ENCODE peak calls at places on chromosome 18, in four cellular contexts. One of them, this sample, is unnamed.

GRCh38 chr18:44951748-44952147 is 271.1 kb downstream of the SETBP1 start:
- DNase-seq in naive thymus-derived CD8-positive, alpha-beta T cell: no peak
- DNase-seq in Ammon's horn: no peak
- DNase-seq in skeletal muscle cell: no peak
- DNase-seq in this sample: no peak

GRCh38 chr18:45962461-45962860 is 4.7 kb downstream of the EPG5 start:
- DNase-seq in naive thymus-derived CD8-positive, alpha-beta T cell: peak; percentile 21
- DNase-seq in Ammon's horn: peak; percentile 13
- DNase-seq in skeletal muscle cell: no peak
- DNase-seq in this sample: no peak

GRCh38 chr18:48408727-48409590 is at the start of gene ZBTB7C:
- DNase-seq in naive thymus-derived CD8-positive, alpha-beta T cell: no peak
- DNase-seq in Ammon's horn: peak; percentile 48
- DNase-seq in skeletal muscle cell: no peak
- DNase-seq in this sample: no peak

GRCh38 chr18:50527636-50528307 is 32.1 kb upstream of the MAPK4 start:
- DNase-seq in naive thymus-derived CD8-positive, alpha-beta T cell: no peak
- DNase-seq in Ammon's horn: no peak
- DNase-seq in skeletal muscle cell: no peak
- DNase-seq in this sample: no peak

GRCh38 chr18:75638597-75639467 is 211.3 kb upstream of the SMIM21 start:
- DNase-seq in naive thymus-derived CD8-positive, alpha-beta T cell: no peak
- DNase-seq in Ammon's horn: peak; percentile 74
- DNase-seq in skeletal muscle cell: no peak
- DNase-seq in this sample: no peak

GRCh38 chr18:57980573-57981348 is 63.3 kb upstream of the NEDD4L start:
- DNase-seq in naive thymus-derived CD8-positive, alpha-beta T cell: no peak
- DNase-seq in Ammon's horn: no peak
- DNase-seq in skeletal muscle cell: no peak
- DNase-seq in this sample: no peak

GRCh38 chr18:50706199-50706598 is 113.6 kb downstream of the MRO start:
- DNase-seq in naive thymus-derived CD8-positive, alpha-beta T cell: no peak
- DNase-seq in Ammon's horn: no peak
- DNase-seq in skeletal muscle cell: no peak
- DNase-seq in this sample: no peak

GRCh38 chr18:23593720-23594119 is 7.4 kb upstream of the NPC1 start:
- DNase-seq in naive thymus-derived CD8-positive, alpha-beta T cell: no peak
- DNase-seq in Ammon's horn: no peak
- DNase-seq in skeletal muscle cell: peak; percentile 70
- DNase-seq in this sample: no peak

GRCh38 chr18:70276416-70277145 is 12.3 kb upstream of the SOCS6 start:
- DNase-seq in naive thymus-derived CD8-positive, alpha-beta T cell: no peak
- DNase-seq in Ammon's horn: no peak
- DNase-seq in skeletal muscle cell: no peak
- DNase-seq in this sample: no peak

GRCh38 chr18:46400449-46400848 is 256.6 kb downstream of the LOXHD1 start:
- DNase-seq in naive thymus-derived CD8-positive, alpha-beta T cell: no peak
- DNase-seq in Ammon's horn: no peak
- DNase-seq in skeletal muscle cell: no peak
- DNase-seq in this sample: no peak

GRCh38 chr18:39990540-39990939 is 1964.5 kb upstream of the PIK3C3 start:
- DNase-seq in naive thymus-derived CD8-positive, alpha-beta T cell: no peak
- DNase-seq in Ammon's horn: no peak
- DNase-seq in skeletal muscle cell: no peak
- DNase-seq in this sample: no peak

GRCh38 chr18:45588284-45588683 is 27.0 kb upstream of the SLC14A2 start:
- DNase-seq in naive thymus-derived CD8-positive, alpha-beta T cell: no peak
- DNase-seq in Ammon's horn: no peak
- DNase-seq in skeletal muscle cell: peak; percentile 33
- DNase-seq in this sample: no peak

GRCh38 chr18:58470292-58470691 is 158.6 kb downstream of the ALPK2 start:
- DNase-seq in naive thymus-derived CD8-positive, alpha-beta T cell: no peak
- DNase-seq in Ammon's horn: no peak
- DNase-seq in skeletal muscle cell: no peak
- DNase-seq in this sample: no peak

GRCh38 chr18:10663750-10664149 is 137.9 kb downstream of the NAPG start:
- DNase-seq in naive thymus-derived CD8-positive, alpha-beta T cell: no peak
- DNase-seq in Ammon's horn: no peak
- DNase-seq in skeletal muscle cell: no peak
- DNase-seq in this sample: no peak

GRCh38 chr18:42182728-42183700 is 228.0 kb downstream of the PIK3C3 start:
- DNase-seq in naive thymus-derived CD8-positive, alpha-beta T cell: no peak
- DNase-seq in Ammon's horn: no peak
- DNase-seq in skeletal muscle cell: no peak
- DNase-seq in this sample: no peak

GRCh38 chr18:23864620-23865019 is 149.9 kb upstream of the TTC39C start:
- DNase-seq in naive thymus-derived CD8-positive, alpha-beta T cell: peak; percentile 29
- DNase-seq in Ammon's horn: no peak
- DNase-seq in skeletal muscle cell: no peak
- DNase-seq in this sample: no peak

GRCh38 chr18:10365901-10366300 is 88.5 kb upstream of the APCDD1 start:
- DNase-seq in naive thymus-derived CD8-positive, alpha-beta T cell: no peak
- DNase-seq in Ammon's horn: no peak
- DNase-seq in skeletal muscle cell: no peak
- DNase-seq in this sample: no peak

GRCh38 chr18:12318334-12318697 is 10.3 kb downstream of the TUBB6 start:
- DNase-seq in naive thymus-derived CD8-positive, alpha-beta T cell: no peak
- DNase-seq in Ammon's horn: no peak
- DNase-seq in skeletal muscle cell: no peak
- DNase-seq in this sample: no peak

GRCh38 chr18:46810481-46811000 is 53.7 kb upstream of the ST8SIA5 start:
- DNase-seq in naive thymus-derived CD8-positive, alpha-beta T cell: no peak
- DNase-seq in Ammon's horn: no peak
- DNase-seq in skeletal muscle cell: no peak
- DNase-seq in this sample: no peak

GRCh38 chr18:57807336-57808117 is 4.4 kb upstream of the ATP8B1 start:
- DNase-seq in naive thymus-derived CD8-positive, alpha-beta T cell: no peak
- DNase-seq in Ammon's horn: peak; percentile 22
- DNase-seq in skeletal muscle cell: no peak
- DNase-seq in this sample: no peak

GRCh38 chr18:23835076-23835475 is 145.8 kb downstream of the LAMA3 start:
- DNase-seq in naive thymus-derived CD8-positive, alpha-beta T cell: no peak
- DNase-seq in Ammon's horn: no peak
- DNase-seq in skeletal muscle cell: no peak
- DNase-seq in this sample: no peak

GRCh38 chr18:11671156-11671555 is 17.9 kb upstream of the GNAL start:
- DNase-seq in naive thymus-derived CD8-positive, alpha-beta T cell: no peak
- DNase-seq in Ammon's horn: no peak
- DNase-seq in skeletal muscle cell: no peak
- DNase-seq in this sample: no peak